ENCODE peak calls at places on chromosomes 3 and 15, in four cellular contexts. U is psoas muscle, Q is NCI-H345, D is naive B cell. L is an unnamed sample.

GRCh38 chr3:140499114-140499757 is 178.6 kb upstream of the TRIM42 start:
- DNase-seq in U (no peak), Q (peak; percentile 1), D (no peak), L (no peak)

GRCh38 chr3:135007622-135008021 is 212.6 kb downstream of the EPHB1 start:
- DNase-seq in U (no peak), Q (peak; percentile 22), D (no peak), L (no peak)

GRCh38 chr15:69013726-69014406 is 629 bp upstream of the NOX5 start:
- DNase-seq in U (no peak), Q (no peak), D (no peak), L (no peak)

GRCh38 chr3:174436367-174436766 is 422.8 kb upstream of the NAALADL2 start:
- DNase-seq in U (no peak), Q (no peak), D (no peak), L (no peak)

GRCh38 chr15:80582816-80583423 is 112.2 kb upstream of the ABHD17C start:
- DNase-seq in U (no peak), Q (no peak), D (no peak), L (no peak)

GRCh38 chr3:188001052-188001567 is 152.8 kb upstream of the LPP start:
- DNase-seq in U (no peak), Q (peak; percentile 88), D (no peak), L (no peak)

GRCh38 chr3:58630081-58630709 is 36.4 kb downstream of the FAM3D start:
- DNase-seq in U (no peak), Q (peak; percentile 49), D (peak; percentile 42), L (no peak)

GRCh38 chr15:90774731-90775521 is 57.8 kb downstream of the BLM start:
- DNase-seq in U (no peak), Q (no peak), D (no peak), L (no peak)

GRCh38 chr15:31004220-31004733 is 12.8 kb upstream of the MTMR10 start:
- DNase-seq in U (no peak), Q (no peak), D (peak; percentile 70), L (no peak)

GRCh38 chr3:157100997-157101396 is 59.0 kb downstream of the CCNL1 start:
- DNase-seq in U (no peak), Q (no peak), D (no peak), L (no peak)

GRCh38 chr3:23820888-23821287 is 15.1 kb downstream of the UBE2E1 start:
- DNase-seq in U (no peak), Q (no peak), D (no peak), L (no peak)

GRCh38 chr15:31332681-31333071 is 6.0 kb downstream of the KLF13 start:
- DNase-seq in U (no peak), Q (no peak), D (no peak), L (no peak)

GRCh38 chr15:91039996-91040395 is 17.6 kb upstream of the VPS33B start:
- DNase-seq in U (no peak), Q (no peak), D (no peak), L (no peak)

GRCh38 chr3:71726106-71726505 is 904 bp upstream of the EIF4E3 start:
- DNase-seq in U (no peak), Q (no peak), D (no peak), L (no peak)

GRCh38 chr3:128368626-128369025 is 98.1 kb downstream of the DNAJB8 start:
- DNase-seq in U (no peak), Q (no peak), D (no peak), L (no peak)

GRCh38 chr3:151584603-151585002 is 123.7 kb upstream of the IGSF10 start:
- DNase-seq in U (no peak), Q (no peak), D (no peak), L (no peak)

GRCh38 chr15:40944510-40945296 is 8.6 kb upstream of the CHAC1 start:
- DNase-seq in U (no peak), Q (no peak), D (no peak), L (no peak)

GRCh38 chr3:11136871-11137626 is 17.2 kb upstream of the HRH1 start:
- DNase-seq in U (peak; percentile 78), Q (no peak), D (no peak), L (no peak)

GRCh38 chr3:192571197-192571791 is 156.0 kb downstream of the FGF12 start:
- DNase-seq in U (peak; percentile 60), Q (peak; percentile 70), D (no peak), L (peak; percentile 42)

GRCh38 chr3:149753717-149754116 is 1.4 kb upstream of the COMMD2 start:
- DNase-seq in U (no peak), Q (no peak), D (no peak), L (no peak)

GRCh38 chr15:50687302-50687902 is 805 bp upstream of the TRPM7 start:
- DNase-seq in U (no peak), Q (no peak), D (no peak), L (no peak)

GRCh38 chr15:74541494-74542191 is 623 bp downstream of the ARID3B start:
- DNase-seq in U (peak; percentile 30), Q (no peak), D (peak; percentile 38), L (peak; percentile 50)

GRCh38 chr3:135871311-135871710 is 94.2 kb upstream of the PPP2R3A start:
- DNase-seq in U (no peak), Q (no peak), D (no peak), L (no peak)

GRCh38 chr15:64009798-64010241 is 36.5 kb downstream of the DAPK2 start:
- DNase-seq in U (no peak), Q (no peak), D (no peak), L (no peak)

GRCh38 chr3:32972482-32973146 is 21.2 kb downstream of the CCR4 start:
- DNase-seq in U (no peak), Q (no peak), D (no peak), L (no peak)

GRCh38 chr3:110814170-110815007 is 257.2 kb upstream of the NECTIN3 start:
- DNase-seq in U (no peak), Q (no peak), D (no peak), L (no peak)

GRCh38 chr3:149174901-149175300 is 45.5 kb downstream of the HPS3 start:
- DNase-seq in U (no peak), Q (no peak), D (no peak), L (no peak)

GRCh38 chr15:75672111-75672602 is 24.4 kb downstream of the SNX33 start:
- DNase-seq in U (no peak), Q (no peak), D (no peak), L (no peak)